ENCODE peak calls at places on chromosomes 1 and 21, in nine cellular contexts. One of them, this sample, is unnamed.

GRCh38 chr1:154791292-154792278 is 78.5 kb downstream of the KCNN3 start:
- DNase-seq in Peyer's patch: peak; percentile 63
- DNase-seq in nephron progenitor cell: no peak
- DNase-seq in mammary epithelial cell: peak; percentile 61
- DNase-seq in fibroblast of lung: peak; percentile 56
- DNase-seq in AG10803: peak; percentile 12
- DNase-seq in astrocyte of the spinal cord: peak; percentile 12
- DNase-seq in breast epithelium: no peak
- DNase-seq in GM06990: peak; percentile 79
- DNase-seq in this sample: no peak

GRCh38 chr1:50348449-50349241 is 74.6 kb downstream of the DMRTA2 start:
- DNase-seq in GM06990: peak; percentile 25
- DNase-seq in mammary epithelial cell: peak; percentile 59
- DNase-seq in breast epithelium: peak; percentile 26
- DNase-seq in fibroblast of lung: peak; percentile 54
- DNase-seq in nephron progenitor cell: peak; percentile 62
- DNase-seq in astrocyte of the spinal cord: peak; percentile 68
- DNase-seq in AG10803: peak; percentile 73
- DNase-seq in Peyer's patch: peak; percentile 31
- DNase-seq in this sample: peak; percentile 72

GRCh38 chr21:45255381-45256020 is 32.2 kb downstream of the POFUT2 start:
- DNase-seq in fibroblast of lung: no peak
- DNase-seq in mammary epithelial cell: peak; percentile 26
- DNase-seq in AG10803: no peak
- DNase-seq in nephron progenitor cell: no peak
- DNase-seq in breast epithelium: peak; percentile 30
- DNase-seq in astrocyte of the spinal cord: no peak
- DNase-seq in GM06990: peak; percentile 37
- DNase-seq in Peyer's patch: peak; percentile 53
- DNase-seq in this sample: peak; percentile 28

GRCh38 chr21:45975017-45975595 is 6.5 kb upstream of the COL6A1 start:
- DNase-seq in fibroblast of lung: peak; percentile 63
- DNase-seq in GM06990: no peak
- DNase-seq in breast epithelium: no peak
- DNase-seq in AG10803: no peak
- DNase-seq in astrocyte of the spinal cord: peak; percentile 51
- DNase-seq in nephron progenitor cell: peak; percentile 47
- DNase-seq in Peyer's patch: no peak
- DNase-seq in mammary epithelial cell: peak; percentile 16
- DNase-seq in this sample: peak; percentile 20

GRCh38 chr21:45109831-45110492 is 35.6 kb downstream of the ADARB1 start:
- DNase-seq in GM06990: peak; percentile 83
- DNase-seq in mammary epithelial cell: no peak
- DNase-seq in astrocyte of the spinal cord: peak; percentile 30
- DNase-seq in fibroblast of lung: peak; percentile 29
- DNase-seq in nephron progenitor cell: no peak
- DNase-seq in breast epithelium: no peak
- DNase-seq in Peyer's patch: peak; percentile 76
- DNase-seq in AG10803: no peak
- DNase-seq in this sample: no peak

GRCh38 chr1:101233495-101233894 is 3.3 kb upstream of the S1PR1 start:
- DNase-seq in mammary epithelial cell: no peak
- DNase-seq in breast epithelium: no peak
- DNase-seq in nephron progenitor cell: no peak
- DNase-seq in fibroblast of lung: no peak
- DNase-seq in astrocyte of the spinal cord: no peak
- DNase-seq in AG10803: no peak
- DNase-seq in GM06990: no peak
- DNase-seq in Peyer's patch: no peak
- DNase-seq in this sample: no peak

GRCh38 chr1:53449026-53449425 is 10.2 kb upstream of the DMRTB1 start:
- DNase-seq in astrocyte of the spinal cord: peak; percentile 68
- DNase-seq in breast epithelium: no peak
- DNase-seq in mammary epithelial cell: no peak
- DNase-seq in fibroblast of lung: peak; percentile 92
- DNase-seq in GM06990: no peak
- DNase-seq in nephron progenitor cell: no peak
- DNase-seq in AG10803: peak; percentile 93
- DNase-seq in Peyer's patch: no peak
- DNase-seq in this sample: no peak

GRCh38 chr1:205259361-205259832 is 31.7 kb downstream of the TMCC2 start:
- DNase-seq in breast epithelium: no peak
- DNase-seq in mammary epithelial cell: no peak
- DNase-seq in nephron progenitor cell: no peak
- DNase-seq in Peyer's patch: no peak
- DNase-seq in astrocyte of the spinal cord: no peak
- DNase-seq in AG10803: peak; percentile 38
- DNase-seq in fibroblast of lung: no peak
- DNase-seq in GM06990: no peak
- DNase-seq in this sample: no peak

GRCh38 chr21:34306246-34306645 is 57.6 kb upstream of the KCNE2 start:
- DNase-seq in Peyer's patch: no peak
- DNase-seq in breast epithelium: no peak
- DNase-seq in GM06990: no peak
- DNase-seq in mammary epithelial cell: no peak
- DNase-seq in fibroblast of lung: no peak
- DNase-seq in nephron progenitor cell: no peak
- DNase-seq in AG10803: no peak
- DNase-seq in astrocyte of the spinal cord: no peak
- DNase-seq in this sample: no peak

GRCh38 chr21:42038826-42039425 is 28.8 kb upstream of the ZBTB21 start:
- DNase-seq in breast epithelium: no peak
- DNase-seq in astrocyte of the spinal cord: peak; percentile 50
- DNase-seq in GM06990: no peak
- DNase-seq in AG10803: peak; percentile 87
- DNase-seq in mammary epithelial cell: no peak
- DNase-seq in nephron progenitor cell: no peak
- DNase-seq in fibroblast of lung: peak; percentile 50
- DNase-seq in Peyer's patch: no peak
- DNase-seq in this sample: no peak

GRCh38 chr1:115877511-115877910 is 36.6 kb upstream of the NHLH2 start:
- DNase-seq in Peyer's patch: no peak
- DNase-seq in GM06990: no peak
- DNase-seq in AG10803: no peak
- DNase-seq in mammary epithelial cell: peak; percentile 89
- DNase-seq in fibroblast of lung: no peak
- DNase-seq in breast epithelium: no peak
- DNase-seq in nephron progenitor cell: no peak
- DNase-seq in astrocyte of the spinal cord: no peak
- DNase-seq in this sample: no peak

GRCh38 chr1:236951672-236952071 is 52.6 kb downstream of the MT1HL1 start:
- DNase-seq in mammary epithelial cell: no peak
- DNase-seq in fibroblast of lung: no peak
- DNase-seq in breast epithelium: no peak
- DNase-seq in GM06990: no peak
- DNase-seq in AG10803: no peak
- DNase-seq in astrocyte of the spinal cord: no peak
- DNase-seq in nephron progenitor cell: no peak
- DNase-seq in Peyer's patch: no peak
- DNase-seq in this sample: no peak

GRCh38 chr1:165525708-165526107 is 18.1 kb upstream of the LRRC52 start:
- DNase-seq in breast epithelium: no peak
- DNase-seq in Peyer's patch: no peak
- DNase-seq in nephron progenitor cell: no peak
- DNase-seq in fibroblast of lung: no peak
- DNase-seq in astrocyte of the spinal cord: no peak
- DNase-seq in AG10803: no peak
- DNase-seq in mammary epithelial cell: no peak
- DNase-seq in GM06990: no peak
- DNase-seq in this sample: no peak

GRCh38 chr1:234486858-234487830 is 8.2 kb upstream of the TARBP1 start:
- DNase-seq in Peyer's patch: no peak
- DNase-seq in AG10803: peak; percentile 83
- DNase-seq in mammary epithelial cell: peak; percentile 60
- DNase-seq in fibroblast of lung: peak; percentile 60
- DNase-seq in breast epithelium: peak; percentile 48
- DNase-seq in astrocyte of the spinal cord: peak; percentile 71
- DNase-seq in nephron progenitor cell: no peak
- DNase-seq in GM06990: no peak
- DNase-seq in this sample: peak; percentile 48

GRCh38 chr1:228094432-228095016 is 8.6 kb downstream of the C1orf35 start:
- DNase-seq in AG10803: no peak
- DNase-seq in breast epithelium: no peak
- DNase-seq in mammary epithelial cell: no peak
- DNase-seq in astrocyte of the spinal cord: no peak
- DNase-seq in GM06990: no peak
- DNase-seq in nephron progenitor cell: no peak
- DNase-seq in Peyer's patch: no peak
- DNase-seq in fibroblast of lung: no peak
- DNase-seq in this sample: no peak

GRCh38 chr1:56374026-56374974 is 205.1 kb downstream of the PLPP3 start:
- DNase-seq in AG10803: peak; percentile 46
- DNase-seq in Peyer's patch: no peak
- DNase-seq in fibroblast of lung: peak; percentile 72
- DNase-seq in mammary epithelial cell: no peak
- DNase-seq in nephron progenitor cell: no peak
- DNase-seq in GM06990: no peak
- DNase-seq in astrocyte of the spinal cord: peak; percentile 36
- DNase-seq in breast epithelium: no peak
- DNase-seq in this sample: no peak

GRCh38 chr1:61120998-61121397 is 38.6 kb downstream of the NFIA start:
- DNase-seq in mammary epithelial cell: peak; percentile 20
- DNase-seq in astrocyte of the spinal cord: peak; percentile 41
- DNase-seq in GM06990: no peak
- DNase-seq in Peyer's patch: no peak
- DNase-seq in fibroblast of lung: no peak
- DNase-seq in AG10803: peak; percentile 54
- DNase-seq in nephron progenitor cell: no peak
- DNase-seq in breast epithelium: no peak
- DNase-seq in this sample: no peak

GRCh38 chr1:14365226-14365994 is 233.1 kb upstream of the KAZN start:
- DNase-seq in AG10803: no peak
- DNase-seq in mammary epithelial cell: no peak
- DNase-seq in Peyer's patch: no peak
- DNase-seq in breast epithelium: no peak
- DNase-seq in GM06990: peak; percentile 22
- DNase-seq in nephron progenitor cell: no peak
- DNase-seq in fibroblast of lung: no peak
- DNase-seq in astrocyte of the spinal cord: no peak
- DNase-seq in this sample: no peak

GRCh38 chr1:14367444-14367843 is 231.0 kb upstream of the KAZN start:
- DNase-seq in breast epithelium: no peak
- DNase-seq in nephron progenitor cell: no peak
- DNase-seq in astrocyte of the spinal cord: no peak
- DNase-seq in mammary epithelial cell: no peak
- DNase-seq in fibroblast of lung: no peak
- DNase-seq in GM06990: no peak
- DNase-seq in Peyer's patch: no peak
- DNase-seq in AG10803: no peak
- DNase-seq in this sample: no peak

GRCh38 chr1:14369526-14370213 is 228.8 kb upstream of the KAZN start:
- DNase-seq in mammary epithelial cell: no peak
- DNase-seq in GM06990: no peak
- DNase-seq in nephron progenitor cell: no peak
- DNase-seq in AG10803: peak; percentile 45
- DNase-seq in Peyer's patch: no peak
- DNase-seq in astrocyte of the spinal cord: no peak
- DNase-seq in breast epithelium: no peak
- DNase-seq in fibroblast of lung: peak; percentile 23
- DNase-seq in this sample: no peak

GRCh38 chr1:14363707-14364413 is 234.6 kb upstream of the KAZN start:
- DNase-seq in Peyer's patch: no peak
- DNase-seq in breast epithelium: no peak
- DNase-seq in nephron progenitor cell: no peak
- DNase-seq in astrocyte of the spinal cord: no peak
- DNase-seq in fibroblast of lung: no peak
- DNase-seq in GM06990: no peak
- DNase-seq in AG10803: peak; percentile 39
- DNase-seq in mammary epithelial cell: no peak
- DNase-seq in this sample: no peak

DNA sequence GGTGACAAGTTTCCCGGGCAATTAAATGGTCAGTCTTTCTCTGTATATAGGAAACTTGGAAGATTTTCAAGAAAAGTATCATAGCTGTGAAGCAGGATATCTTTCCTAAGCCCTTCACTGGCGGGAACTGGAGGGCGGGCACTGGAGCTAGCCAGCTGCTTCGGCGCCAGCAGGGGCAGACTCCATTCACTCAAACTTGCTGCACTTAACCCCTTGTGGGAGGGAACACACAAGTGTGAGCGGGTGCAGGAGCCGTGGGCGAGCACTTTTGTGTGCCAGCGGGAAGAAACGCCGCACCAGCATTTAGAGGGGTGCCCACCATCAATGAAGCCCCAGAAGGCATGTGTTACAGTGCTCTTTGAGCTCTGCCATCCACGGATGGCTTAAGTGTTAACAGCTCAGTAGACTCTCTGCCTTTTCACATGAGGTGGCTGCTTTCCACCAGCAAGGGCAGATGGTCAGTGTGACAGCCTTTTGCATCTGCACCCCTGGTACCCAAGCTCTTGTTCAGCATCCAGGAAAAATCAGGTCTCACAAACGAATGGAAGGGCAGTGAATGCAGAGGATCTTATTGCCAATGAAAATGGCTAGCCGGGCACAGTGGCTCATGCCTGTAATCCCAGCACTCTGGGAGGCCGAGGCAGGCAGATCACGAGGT is 232.0 kb upstream of the KAZN start:
- DNase-seq in nephron progenitor cell: peak; percentile 21
- DNase-seq in GM06990: no peak
- DNase-seq in Peyer's patch: no peak
- DNase-seq in AG10803: no peak
- DNase-seq in mammary epithelial cell: no peak
- DNase-seq in breast epithelium: no peak
- DNase-seq in astrocyte of the spinal cord: peak; percentile 35
- DNase-seq in fibroblast of lung: peak; percentile 54
- DNase-seq in this sample: no peak
- TF ChIP-seq CTCF in nephron progenitor cell: no peak
- TF ChIP-seq CTCF in GM06990: no peak
- TF ChIP-seq CTCF in Peyer's patch: no peak
- TF ChIP-seq CTCF in AG10803: peak; percentile 18
- TF ChIP-seq CTCF in mammary epithelial cell: no peak
- TF ChIP-seq CTCF in breast epithelium: no peak
- TF ChIP-seq CTCF in astrocyte of the spinal cord: no peak
- TF ChIP-seq CTCF in fibroblast of lung: peak; percentile 10
- TF ChIP-seq CTCF in this sample: no peak

GRCh38 chr21:30255679-30256078 is 27.1 kb downstream of the KRTAP24-1 start:
- DNase-seq in astrocyte of the spinal cord: no peak
- DNase-seq in GM06990: no peak
- DNase-seq in fibroblast of lung: no peak
- DNase-seq in breast epithelium: no peak
- DNase-seq in AG10803: no peak
- DNase-seq in nephron progenitor cell: no peak
- DNase-seq in mammary epithelial cell: no peak
- DNase-seq in Peyer's patch: no peak
- DNase-seq in this sample: no peak
- TF ChIP-seq CTCF in astrocyte of the spinal cord: no peak
- TF ChIP-seq CTCF in GM06990: no peak
- TF ChIP-seq CTCF in fibroblast of lung: no peak
- TF ChIP-seq CTCF in breast epithelium: no peak
- TF ChIP-seq CTCF in AG10803: no peak
- TF ChIP-seq CTCF in nephron progenitor cell: no peak
- TF ChIP-seq CTCF in mammary epithelial cell: no peak
- TF ChIP-seq CTCF in Peyer's patch: no peak
- TF ChIP-seq CTCF in this sample: no peak

GRCh38 chr1:200290010-200290685 is 119.7 kb downstream of the ZNF281 start:
- DNase-seq in breast epithelium: no peak
- DNase-seq in nephron progenitor cell: no peak
- DNase-seq in AG10803: no peak
- DNase-seq in astrocyte of the spinal cord: no peak
- DNase-seq in mammary epithelial cell: no peak
- DNase-seq in fibroblast of lung: no peak
- DNase-seq in Peyer's patch: no peak
- DNase-seq in GM06990: no peak
- DNase-seq in this sample: peak; percentile 14
- TF ChIP-seq CTCF in breast epithelium: no peak
- TF ChIP-seq CTCF in nephron progenitor cell: no peak
- TF ChIP-seq CTCF in AG10803: no peak
- TF ChIP-seq CTCF in astrocyte of the spinal cord: no peak
- TF ChIP-seq CTCF in mammary epithelial cell: no peak
- TF ChIP-seq CTCF in fibroblast of lung: no peak
- TF ChIP-seq CTCF in Peyer's patch: no peak
- TF ChIP-seq CTCF in GM06990: no peak
- TF ChIP-seq CTCF in this sample: peak; percentile 19

GRCh38 chr1:109089242-109090015 is 1.1 kb upstream of the TMEM167B start:
- DNase-seq in Peyer's patch: no peak
- DNase-seq in astrocyte of the spinal cord: peak; percentile 65
- DNase-seq in nephron progenitor cell: peak; percentile 38
- DNase-seq in AG10803: peak; percentile 74
- DNase-seq in mammary epithelial cell: peak; percentile 34
- DNase-seq in breast epithelium: peak; percentile 66
- DNase-seq in GM06990: no peak
- DNase-seq in fibroblast of lung: peak; percentile 78
- DNase-seq in this sample: peak; percentile 51
- TF ChIP-seq CTCF in Peyer's patch: peak; percentile 68
- TF ChIP-seq CTCF in astrocyte of the spinal cord: peak; percentile 69
- TF ChIP-seq CTCF in nephron progenitor cell: no peak
- TF ChIP-seq CTCF in AG10803: peak; percentile 63
- TF ChIP-seq CTCF in mammary epithelial cell: peak; percentile 67
- TF ChIP-seq CTCF in breast epithelium: no peak
- TF ChIP-seq CTCF in GM06990: peak; percentile 27
- TF ChIP-seq CTCF in fibroblast of lung: peak; percentile 53
- TF ChIP-seq CTCF in this sample: no peak

This sample was measured in Calu3.